ENCODE peak calls at places on chromosomes 3 and 15, in seven cellular contexts. W is NCI-H1092; P is DMS79 treated with DMSO at 0.1 percent for 48 hours; K is dermis microvascular lymphatic vessel endothelial cell; N is activated T-cell treated with anti-CD3 and anti-CD28 coated beads, Interleukin-2, amount 50 U/mL, for 72 hours; Y is left cardiac atrium; C is left colon. X is an unnamed sample.

GRCh38 chr3:31106204-31106603 is 211.7 kb upstream of the GADL1 start:
- DNase-seq in W (no peak), P (no peak), K (peak; percentile 13), N (no peak), Y (no peak), C (no peak), X (no peak)

GRCh38 chr3:43362961-43363360 is 76.6 kb downstream of the SNRK start:
- DNase-seq in W (no peak), P (no peak), K (no peak), N (no peak), Y (no peak), C (no peak), X (no peak)

GRCh38 chr3:25568525-25569078 is 96.1 kb downstream of the TOP2B start:
- DNase-seq in W (no peak), P (no peak), K (no peak), N (no peak), Y (no peak), C (no peak), X (no peak)

GRCh38 chr15:59013246-59013645 is 25.8 kb downstream of the RNF111 start:
- DNase-seq in W (no peak), P (no peak), K (no peak), N (no peak), Y (no peak), C (no peak), X (no peak)

GRCh38 chr15:61103026-61103425 is 126.1 kb downstream of the RORA start:
- DNase-seq in W (no peak), P (no peak), K (no peak), N (no peak), Y (no peak), C (no peak), X (no peak)

GRCh38 chr3:122079524-122079923 is 24.4 kb downstream of the CD86 start:
- DNase-seq in W (no peak), P (no peak), K (no peak), N (no peak), Y (no peak), C (no peak), X (no peak)

GRCh38 chr3:99084825-99085224 is 183.3 kb upstream of the DCBLD2 start:
- DNase-seq in W (no peak), P (no peak), K (no peak), N (no peak), Y (no peak), C (no peak), X (no peak)

GRCh38 chr3:89227218-89227617 is 119.8 kb downstream of the EPHA3 start:
- DNase-seq in W (no peak), P (no peak), K (no peak), N (no peak), Y (no peak), C (no peak), X (no peak)

GRCh38 chr15:27042230-27042629 is 71.2 kb downstream of the GABRG3 start:
- DNase-seq in W (no peak), P (no peak), K (no peak), N (no peak), Y (no peak), C (no peak), X (no peak)

GRCh38 chr15:34047893-34048775 is 9.1 kb upstream of the AVEN start:
- DNase-seq in W (no peak), P (no peak), K (no peak), N (no peak), Y (no peak), C (no peak), X (no peak)

GRCh38 chr15:95693917-95694316 is 636.6 kb upstream of the NR2F2 start:
- DNase-seq in W (no peak), P (no peak), K (no peak), N (no peak), Y (no peak), C (no peak), X (no peak)

GRCh38 chr15:29674661-29675533 is 147.4 kb downstream of the TJP1 start:
- DNase-seq in W (no peak), P (no peak), K (peak; percentile 57), N (no peak), Y (peak; percentile 60), C (peak; percentile 85), X (peak; percentile 85)

GRCh38 chr3:197204729-197205128 is 93.7 kb downstream of the DLG1 start:
- DNase-seq in W (no peak), P (no peak), K (peak; percentile 7), N (no peak), Y (no peak), C (no peak), X (no peak)

GRCh38 chr3:16768956-16769355 is 115.8 kb upstream of the PLCL2 start:
- DNase-seq in W (no peak), P (no peak), K (no peak), N (no peak), Y (no peak), C (no peak), X (no peak)

GRCh38 chr3:131881777-131882176 is 153.0 kb downstream of the CPNE4 start:
- DNase-seq in W (no peak), P (no peak), K (no peak), N (no peak), Y (no peak), C (no peak), X (no peak)

GRCh38 chr15:91593081-91593480 is 260.4 kb upstream of the SLCO3A1 start:
- DNase-seq in W (no peak), P (no peak), K (no peak), N (no peak), Y (no peak), C (no peak), X (no peak)

GRCh38 chr15:53122818-53123217 is 332.7 kb upstream of the ONECUT1 start:
- DNase-seq in W (no peak), P (no peak), K (no peak), N (no peak), Y (no peak), C (no peak), X (peak; percentile 38)

GRCh38 chr3:30690199-30690598 is 83.8 kb downstream of the TGFBR2 start:
- DNase-seq in W (no peak), P (no peak), K (no peak), N (no peak), Y (no peak), C (no peak), X (no peak)